ENCODE peak calls at places on chromosome 2, in five cellular contexts. J is suprapubic skin, Q is IMR-90, S is K562, D is tibial nerve. O is an unnamed sample. For H3K4me1, the result is how much of the 10 kb centered on the place peaks cover.

GRCh38 chr2:74067221-74067747 is 80.4 kb downstream of the BOLA3 start:
- DNase-seq in J (no peak), Q (no peak), S (no peak), D (no peak), O (no peak)

GRCh38 chr2:10271946-10272345 is 30.8 kb upstream of the HPCAL1 start:
- DNase-seq in J (no peak), Q (no peak), S (no peak), D (no peak), O (no peak)

GRCh38 chr2:84458436-84459027 is 548 bp downstream of the SUCLG1 start:
- DNase-seq in J (peak), Q (peak), S (peak), D (no peak), O (no peak)

GRCh38 chr2:27689424-27689823 is 25.7 kb downstream of the SLC4A1AP start:
- DNase-seq in J (no peak), Q (no peak), S (no peak), D (no peak), O (no peak)

GRCh38 chr2:28606986-28607441 is 111.2 kb downstream of the PLB1 start:
- DNase-seq in J (no peak), Q (peak), S (no peak), D (no peak), O (no peak)

GRCh38 chr2:240288087-240288521 is 147.4 kb upstream of the GPC1 start:
- DNase-seq in J (no peak), Q (no peak), S (no peak), D (no peak), O (no peak)

GRCh38 chr2:45269149-45269793 is 260.0 kb upstream of the SIX2 start:
- DNase-seq in J (no peak), Q (peak), S (no peak), D (no peak), O (no peak)

GRCh38 chr2:943821-944220 is 6.8 kb upstream of the SNTG2 start:
- DNase-seq in J (no peak), Q (no peak), S (no peak), D (no peak), O (no peak)

GRCh38 chr2:196131384-196131861 is 40.0 kb downstream of the STK17B start:
- DNase-seq in J (peak), Q (peak), S (peak), D (no peak), O (no peak)

GRCh38 chr2:27596627-27597026 is 13.8 kb downstream of the ZNF512 start:
- DNase-seq in J (no peak), Q (peak), S (no peak), D (no peak), O (no peak)

GRCh38 chr2:157587576-157587975 is 41.1 kb downstream of the ACVR1C start:
- DNase-seq in J (no peak), Q (no peak), S (no peak), D (no peak), O (no peak)

GRCh38 chr2:16719409-16719808 is 53.8 kb upstream of the CYRIA start:
- DNase-seq in J (no peak), Q (no peak), S (no peak), D (no peak), O (no peak)

GRCh38 chr2:233186851-233187250 is 64.6 kb upstream of the ATG16L1 start:
- DNase-seq in J (no peak), Q (no peak), S (no peak), D (no peak), O (no peak)

GRCh38 chr2:158095269-158095668 is 6.4 kb upstream of the UPP2 start:
- DNase-seq in J (no peak), Q (no peak), S (no peak), D (no peak), O (no peak)

GRCh38 chr2:192215096-192215877 is 20.6 kb upstream of the TMEFF2 start:
- DNase-seq in J (no peak), Q (no peak), S (no peak), D (no peak), O (no peak)

DNA sequence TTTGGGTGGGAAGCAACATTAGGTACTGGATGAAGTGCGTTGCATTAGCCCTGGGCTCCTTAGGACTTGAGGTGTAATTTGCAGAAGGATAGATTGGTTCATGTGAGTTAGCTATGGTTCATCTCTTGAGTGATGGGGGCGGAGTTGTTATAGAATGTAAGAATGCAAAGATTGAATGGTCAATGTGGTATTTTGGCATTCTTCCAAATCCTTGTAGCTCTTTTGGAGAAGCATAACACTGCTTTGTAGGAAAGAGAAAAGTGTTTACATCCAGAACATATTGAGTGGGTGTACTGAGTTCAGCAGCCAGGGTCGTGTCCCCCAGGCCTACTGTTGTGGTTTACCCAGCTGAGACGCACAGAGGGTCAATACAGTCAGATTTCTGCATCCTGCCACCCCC is 173.5 kb downstream of the FMNL2 start:
- DNase-seq in J (no peak), Q (peak), S (no peak), D (no peak), O (no peak)
- H3K4me1 ChIP-seq in J (under half), Q (under half), S (under half), D (under half), O (under half)

GRCh38 chr2:207239222-207239674 is 73.5 kb upstream of the KLF7 start:
- DNase-seq in J (peak), Q (peak), S (peak), D (peak), O (peak)
- H3K4me3 ChIP-seq in J (peak), Q (no peak), S (no peak), D (no peak), O (no peak)

DNA sequence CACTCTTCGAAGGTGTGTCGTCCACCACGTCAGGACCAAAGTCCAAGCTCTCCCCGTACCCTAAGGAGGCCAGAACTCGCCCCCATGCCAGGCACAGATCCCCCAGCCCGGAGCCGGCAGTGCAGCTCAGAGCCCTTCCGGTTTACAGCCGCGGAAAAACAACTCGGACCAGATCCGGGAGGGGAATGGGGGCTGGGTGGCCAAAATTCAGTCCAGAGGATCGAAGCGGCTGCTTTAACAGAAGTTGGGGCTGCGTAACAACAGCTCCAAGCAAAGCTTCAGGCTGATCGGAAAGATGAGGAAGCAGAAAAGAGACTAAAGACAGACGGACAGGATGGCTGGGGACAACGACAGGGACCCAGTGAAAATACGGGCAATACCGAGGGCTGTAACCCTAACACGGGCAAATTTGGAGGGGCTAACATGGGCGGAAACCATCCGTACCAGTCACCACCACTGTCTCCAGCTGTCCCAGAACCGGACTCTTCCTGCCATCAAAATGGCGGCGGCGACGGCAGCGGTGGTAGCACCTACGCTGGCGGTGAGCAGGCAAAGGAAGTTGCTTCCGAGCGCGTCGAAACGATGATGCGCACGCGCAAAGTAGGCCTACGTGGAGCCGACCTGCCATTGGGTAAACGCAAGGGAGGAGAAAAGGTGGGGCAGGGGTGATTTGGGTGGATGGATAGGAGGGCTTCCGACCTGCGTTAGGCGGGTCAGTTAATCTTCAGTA is at the start of gene MMADHC:
- DNase-seq in J (peak), Q (peak), S (peak), D (peak), O (peak)
- TF ChIP-seq POLR2A in J (peak), Q (peak), S (peak), D (peak), O (no peak)

GRCh38 chr2:134933732-134934131 is 15.1 kb downstream of the CCNT2 start:
- DNase-seq in J (no peak), Q (no peak), S (no peak), D (no peak), O (no peak)

GRCh38 chr2:134934641-134935040 is 16.0 kb downstream of the CCNT2 start:
- DNase-seq in J (no peak), Q (no peak), S (no peak), D (no peak), O (no peak)

GRCh38 chr2:134936691-134937090 is 18.1 kb downstream of the CCNT2 start:
- DNase-seq in J (no peak), Q (no peak), S (no peak), D (no peak), O (no peak)

GRCh38 chr2:134932864-134933526 is 14.4 kb downstream of the CCNT2 start:
- DNase-seq in J (no peak), Q (no peak), S (no peak), D (no peak), O (no peak)

DNA sequence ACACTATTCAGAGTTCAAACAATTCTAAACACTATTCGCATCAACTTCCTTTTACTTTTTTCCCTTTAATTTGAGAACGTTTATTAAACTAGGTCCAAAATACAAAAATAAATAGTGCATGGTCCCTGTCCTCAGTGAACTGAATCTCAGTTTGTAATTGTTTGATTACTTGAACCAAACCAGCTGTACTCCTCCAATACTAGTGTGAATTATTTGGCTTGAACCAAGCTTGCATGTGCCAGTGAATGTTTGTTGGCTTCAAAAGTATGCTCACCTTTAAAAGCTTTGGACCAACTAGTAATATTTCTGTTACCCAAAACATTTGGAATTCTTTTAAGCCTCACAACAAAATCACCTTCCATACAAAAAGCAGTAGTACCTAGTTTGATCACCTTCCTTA is 15.5 kb downstream of the CCNT2 start:
- DNase-seq in J (no peak), Q (no peak), S (no peak), D (no peak), O (no peak)
- H3K4me1 ChIP-seq in J (under half), Q (under half), S (under half), D (under half), O (under half)

GRCh38 chr2:85710687-85711577 is 16.8 kb downstream of the GNLY start:
- DNase-seq in J (peak), Q (no peak), S (no peak), D (no peak), O (no peak)
- H3K4me3 ChIP-seq in J (peak), Q (no peak), S (no peak), D (no peak), O (no peak)

DNA sequence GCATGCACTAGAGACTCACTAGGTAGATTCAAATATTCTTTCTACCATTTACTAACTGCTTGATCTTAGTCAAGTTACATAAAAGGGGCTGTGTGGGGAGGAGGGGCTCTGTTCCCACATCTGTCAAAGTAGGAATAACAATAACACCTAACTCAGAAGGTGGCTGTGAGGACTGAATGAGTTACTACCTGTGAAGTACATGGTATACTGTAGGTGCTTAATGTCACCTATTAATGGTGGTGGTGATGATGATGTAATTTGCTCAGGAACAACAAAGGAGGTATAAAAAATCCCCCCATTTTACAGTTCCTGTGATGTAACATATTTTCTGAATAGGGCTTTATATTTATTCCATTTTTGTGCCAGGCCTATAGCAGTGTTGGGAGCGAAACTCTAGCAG is 40.7 kb downstream of the STAT1 start:
- DNase-seq in J (no peak), Q (no peak), S (no peak), D (no peak), O (no peak)
- TF ChIP-seq POLR2A in J (no peak), Q (no peak), S (no peak), D (no peak), O (no peak)

GRCh38 chr2:239269959-239270358 is 130.9 kb downstream of the HDAC4 start:
- DNase-seq in J (peak), Q (no peak), S (no peak), D (no peak), O (no peak)
- H3K4me1 ChIP-seq in J (half or more), Q (under half), S (under half), D (under half), O (under half)

GRCh38 chr2:210046851-210047486 is 44.5 kb downstream of the RPE start:
- DNase-seq in J (no peak), Q (no peak), S (no peak), D (no peak), O (no peak)
- H3K4me3 ChIP-seq in J (no peak), Q (no peak), S (no peak), D (no peak), O (no peak)

O was measured in esophagus squamous epithelium.